ENCODE peak calls at places on chromosome 19, in ten cellular contexts. F, K, E, X, G, J, S, I, Q and H are unnamed samples.
A peak's percentile ranks its signal among the peaks of the same experiment; 100 is the strongest.

GRCh38 chr19:4303778-4304508 is 455 bp upstream of the FSD1 start:
- DNase-seq in X (no peak), G (no peak), K (no peak), I (no peak), F (peak; percentile 73), E (no peak), J (no peak), S (no peak), Q (no peak), H (no peak)

GRCh38 chr19:17244618-17245534 is 843 bp downstream of the NR2F6 start:
- DNase-seq in J (peak; percentile 46), S (no peak), G (peak; percentile 88), E (peak; percentile 42), F (peak; percentile 64), X (no peak), Q (no peak), K (no peak), I (no peak), H (no peak)

GRCh38 chr19:16025108-16026101 is 50.9 kb upstream of the TPM4 start:
- DNase-seq in E (peak; percentile 64), S (no peak), X (peak; percentile 74), K (no peak), I (peak; percentile 35), F (peak; percentile 70), G (peak; percentile 61), J (no peak), Q (peak; percentile 64), H (peak; percentile 82)

GRCh38 chr19:33545209-33545981 is 23.8 kb upstream of the PEPD start:
- DNase-seq in G (no peak), Q (no peak), S (no peak), K (no peak), F (no peak), X (no peak), E (no peak), I (no peak), J (no peak), H (no peak)

GRCh38 chr19:31470229-31470939 is 121.1 kb upstream of the TSHZ3 start:
- DNase-seq in X (no peak), K (no peak), I (no peak), E (no peak), J (no peak), F (no peak), G (no peak), Q (no peak), S (no peak), H (no peak)

GRCh38 chr19:48633148-48634035 is 3.8 kb downstream of the DBP start:
- DNase-seq in J (no peak), X (no peak), Q (peak; percentile 70), E (no peak), F (peak; percentile 91), G (no peak), S (no peak), I (peak; percentile 31), K (no peak), H (no peak)

GRCh38 chr19:11535792-11536595 is 2.7 kb upstream of the CNN1 start:
- DNase-seq in K (peak; percentile 96), X (peak; percentile 81), E (peak; percentile 87), J (peak; percentile 91), I (peak; percentile 95), G (peak; percentile 94), F (peak; percentile 96), S (peak; percentile 86), Q (peak; percentile 95), H (no peak)

GRCh38 chr19:10566658-10567410 is 1.0 kb upstream of the KRI1 start:
- DNase-seq in I (peak; percentile 91), Q (no peak), F (peak; percentile 73), K (no peak), G (peak; percentile 89), X (no peak), J (peak; percentile 41), E (no peak), S (no peak), H (no peak)

GRCh38 chr19:3274245-3275067 is 50.0 kb downstream of the CELF5 start:
- DNase-seq in K (no peak), Q (no peak), F (no peak), X (no peak), S (no peak), E (no peak), I (no peak), G (no peak), J (no peak), H (no peak)

GRCh38 chr19:3276341-3276799 is 51.9 kb downstream of the CELF5 start:
- DNase-seq in S (peak; percentile 29), X (no peak), F (peak; percentile 56), K (peak; percentile 78), J (no peak), E (no peak), Q (no peak), G (peak; percentile 76), I (peak; percentile 43), H (no peak)

GRCh38 chr19:3275068-3275582 is 50.7 kb downstream of the CELF5 start:
- DNase-seq in J (no peak), S (peak; percentile 49), E (no peak), G (no peak), Q (no peak), I (peak; percentile 54), F (no peak), K (peak; percentile 72), X (no peak), H (no peak)

GRCh38 chr19:3277649-3278048 is 53.2 kb downstream of the CELF5 start:
- DNase-seq in E (no peak), I (no peak), X (no peak), J (no peak), Q (no peak), K (no peak), F (no peak), S (no peak), G (no peak), H (no peak)

DNA sequence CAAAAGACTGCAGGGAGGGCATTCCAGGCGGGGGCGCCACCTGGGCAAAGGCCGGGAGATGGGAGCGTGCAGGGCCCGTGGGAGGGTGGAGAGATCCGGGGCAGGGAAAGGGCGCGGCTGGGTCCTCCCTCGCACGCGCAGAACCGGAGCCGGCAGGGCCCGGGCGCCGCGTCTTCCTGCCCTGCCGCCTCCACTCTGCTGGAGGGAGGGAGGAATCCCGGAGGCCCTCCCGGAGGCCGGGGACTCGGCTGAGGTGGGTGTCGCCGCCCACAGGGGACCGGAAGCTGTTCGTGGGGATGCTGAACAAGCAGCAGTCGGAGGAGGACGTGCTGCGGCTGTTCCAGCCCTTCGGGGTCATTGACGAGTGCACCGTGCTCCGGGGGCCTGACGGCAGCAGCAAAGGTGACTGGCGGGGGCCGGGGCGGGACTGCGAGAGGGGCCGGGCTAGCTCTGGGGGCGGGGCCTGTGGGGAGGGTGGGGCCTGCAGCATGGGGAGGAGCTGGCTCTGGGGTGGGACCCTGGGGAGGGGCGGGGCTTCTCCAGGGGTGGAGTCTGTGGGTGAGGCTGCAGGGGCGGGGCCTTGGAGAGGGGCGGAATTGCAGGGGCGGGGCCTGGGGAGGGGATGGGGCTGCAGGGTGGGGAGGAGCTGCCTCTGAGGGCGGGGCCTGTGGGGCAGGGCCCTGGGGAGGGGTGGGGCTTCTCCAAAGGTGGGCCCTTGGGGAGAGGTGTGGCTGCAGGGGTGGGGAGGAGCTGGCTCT is 51.3 kb downstream of the CELF5 start:
- DNase-seq in X (peak; percentile 64), Q (no peak), I (peak; percentile 93), K (peak; percentile 96), J (peak; percentile 43), F (peak; percentile 92), E (peak; percentile 79), S (peak; percentile 55), G (peak; percentile 93), H (no peak)
- TF ChIP-seq CTCF in X (no peak), Q (no peak), I (no peak), K (no peak), J (no peak), F (peak; percentile 18), E (no peak), S (peak; percentile 64), G (no peak), H (peak; percentile 79)

GRCh38 chr19:41887711-41888382 is 4.9 kb downstream of the ARHGEF1 start:
- DNase-seq in F (peak; percentile 94), X (no peak), E (no peak), G (peak; percentile 93), I (peak; percentile 82), Q (no peak), S (peak; percentile 78), J (no peak), K (peak; percentile 35), H (no peak)
- TF ChIP-seq CTCF in F (peak; percentile 36), X (no peak), E (no peak), G (no peak), I (peak; percentile 35), Q (no peak), S (peak; percentile 57), J (no peak), K (no peak), H (no peak)

DNA sequence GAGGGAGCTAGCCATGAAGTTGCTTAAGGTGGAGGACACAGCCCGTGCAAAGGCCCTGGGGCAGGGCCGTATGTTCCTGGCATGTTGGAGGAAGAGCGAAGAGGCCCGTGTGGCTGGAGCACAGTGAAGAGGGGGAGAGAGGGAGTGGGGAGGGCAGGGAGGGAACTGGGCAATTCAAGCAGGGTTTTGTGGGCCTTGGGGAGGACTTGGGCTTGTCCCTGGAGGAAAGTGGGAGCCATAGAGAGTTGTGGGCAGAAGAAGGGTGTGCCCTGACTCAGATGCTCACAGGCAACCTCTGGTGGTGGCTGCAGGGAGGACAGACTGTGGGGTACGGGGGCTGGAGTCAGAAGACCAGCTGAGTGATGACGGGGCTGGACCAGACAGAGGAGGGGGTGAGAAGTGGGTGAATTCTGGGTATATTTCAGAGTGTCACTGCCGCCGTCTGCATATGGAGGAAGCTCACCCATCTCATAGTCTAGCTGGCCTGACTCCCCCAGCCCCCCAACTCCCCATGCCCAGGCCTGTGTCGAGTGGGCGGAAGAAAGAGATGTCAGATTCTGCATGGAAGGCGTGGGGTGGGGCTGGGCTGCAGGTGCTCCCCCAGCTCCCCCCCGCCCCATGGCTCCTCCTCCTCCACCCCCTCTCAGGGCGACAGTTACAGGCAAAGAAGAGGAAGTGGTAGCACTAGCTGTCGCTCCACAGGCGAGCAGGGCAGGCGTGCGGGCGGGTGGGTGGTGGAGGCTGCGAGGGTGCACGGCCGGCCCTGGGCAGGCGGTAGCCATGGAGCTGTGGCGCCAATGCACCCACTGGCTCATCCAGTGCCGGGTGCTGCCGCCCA is at the start of gene VAV1:
- DNase-seq in G (peak; percentile 97), X (no peak), J (no peak), S (no peak), Q (no peak), F (peak; percentile 94), I (peak; percentile 93), E (peak; percentile 72), K (no peak), H (no peak)
- TF ChIP-seq CTCF in G (peak; percentile 17), X (no peak), J (no peak), S (peak; percentile 18), Q (no peak), F (no peak), I (peak; percentile 60), E (no peak), K (no peak), H (peak; percentile 32)

DNA sequence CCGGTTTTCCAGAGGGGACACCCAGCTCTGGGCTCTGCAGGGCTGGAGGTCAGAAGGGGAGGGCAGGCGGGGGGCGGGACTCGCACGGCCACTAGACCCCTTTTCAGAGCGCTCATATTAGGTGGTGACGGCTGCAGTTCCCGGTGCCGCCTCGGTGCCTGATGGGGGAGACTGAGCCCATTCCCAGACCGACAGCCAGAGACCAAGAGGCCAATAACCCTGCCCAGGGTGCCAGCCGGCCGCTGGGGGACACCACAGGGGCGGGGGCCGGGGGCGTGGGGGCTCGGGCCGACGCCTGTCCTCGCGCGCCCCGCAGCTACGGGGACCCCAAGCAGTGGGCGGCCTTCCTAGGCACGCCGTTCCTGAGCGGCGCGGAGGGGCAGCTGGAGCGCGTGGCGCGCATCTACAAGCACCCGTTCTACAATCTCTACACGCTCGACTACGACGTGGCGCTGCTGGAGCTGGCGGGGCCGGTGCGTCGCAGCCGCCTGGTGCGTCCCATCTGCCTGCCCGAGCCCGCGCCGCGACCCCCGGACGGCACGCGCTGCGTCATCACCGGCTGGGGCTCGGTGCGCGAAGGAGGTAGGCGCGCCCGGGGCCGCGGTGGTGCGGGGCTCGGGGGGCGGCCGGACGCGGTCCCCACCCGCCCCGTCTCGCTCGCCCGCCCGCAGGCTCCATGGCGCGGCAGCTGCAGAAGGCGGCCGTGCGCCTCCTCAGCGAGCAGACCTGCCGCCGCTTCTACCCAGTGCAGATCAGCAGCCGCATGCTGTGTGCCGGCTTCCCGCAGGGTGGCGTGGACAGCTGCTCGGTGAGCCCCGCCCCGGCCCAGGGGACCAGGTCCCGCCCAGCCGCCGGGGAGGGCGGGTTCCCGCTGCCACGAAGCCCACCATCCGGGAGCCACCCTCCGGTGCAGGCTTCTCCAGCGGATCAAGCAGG is 2.4 kb downstream of the TIMM13 start:
- DNase-seq in J (peak; percentile 57), K (peak; percentile 83), S (peak; percentile 61), E (no peak), Q (no peak), G (peak; percentile 86), F (no peak), I (no peak), X (peak; percentile 72), H (no peak)
- TF ChIP-seq CTCF in J (peak; percentile 22), K (peak; percentile 23), S (peak; percentile 48), E (no peak), Q (no peak), G (no peak), F (no peak), I (no peak), X (peak; percentile 49), H (peak; percentile 74)